ENCODE peak calls at places on chromosomes 2 and 18, in seven cellular contexts. K is H1, V is MM.1S, P is A673, E is fibroblast of lung, W is PC-9, S is GM23338. F is an unnamed sample. For H3K4me1 and H3K36me3, the result is how much of the 10 kb centered on the place peaks cover.

GRCh38 chr18:12254137-12254819 is at the start of gene CIDEA:
- DNase-seq in K (peak), V (no peak), P (peak), E (peak), W (no peak), S (peak), F (peak)

GRCh38 chr2:62112192-62112591 is 83.7 kb upstream of the B3GNT2 start:
- DNase-seq in K (no peak), V (no peak), P (no peak), E (no peak), W (no peak), S (peak), F (peak)

GRCh38 chr2:107235491-107236254 is 349.7 kb upstream of the ST6GAL2 start:
- DNase-seq in K (no peak), V (no peak), P (no peak), E (no peak), W (no peak), S (peak), F (no peak)

GRCh38 chr18:58539659-58540380 is 89.1 kb downstream of the ALPK2 start:
- DNase-seq in K (no peak), V (no peak), P (no peak), E (no peak), W (no peak), S (no peak), F (no peak)

GRCh38 chr2:156649596-156649995 is 213.4 kb downstream of the GPD2 start:
- DNase-seq in K (no peak), V (no peak), P (no peak), E (peak), W (no peak), S (no peak), F (peak)

GRCh38 chr18:25329783-25330182 is 22.2 kb downstream of the ZNF521 start:
- DNase-seq in K (no peak), V (no peak), P (no peak), E (no peak), W (no peak), S (peak), F (no peak)

GRCh38 chr2:70190086-70190412 is 770 bp downstream of the C2orf42 start:
- DNase-seq in K (no peak), V (no peak), P (peak), E (no peak), W (no peak), S (peak), F (peak)

GRCh38 chr2:17830053-17831034 is 14.1 kb downstream of the MSGN1 start:
- DNase-seq in K (peak), V (peak), P (peak), E (peak), W (peak), S (peak), F (peak)

GRCh38 chr18:79826966-79827365 is 29.2 kb downstream of the KCNG2 start:
- DNase-seq in K (peak), V (no peak), P (no peak), E (no peak), W (no peak), S (peak), F (no peak)

GRCh38 chr18:33751613-33752221 is 173.7 kb downstream of the ASXL3 start:
- DNase-seq in K (no peak), V (peak), P (peak), E (peak), W (no peak), S (peak), F (peak)

GRCh38 chr18:4444306-4444705 is 10.8 kb downstream of the DLGAP1 start:
- DNase-seq in K (no peak), V (no peak), P (no peak), E (no peak), W (no peak), S (no peak), F (peak)
- H3K4me1 ChIP-seq in K (under half), V (under half), P (under half), E (under half), W (under half), S (under half), F (under half)

DNA sequence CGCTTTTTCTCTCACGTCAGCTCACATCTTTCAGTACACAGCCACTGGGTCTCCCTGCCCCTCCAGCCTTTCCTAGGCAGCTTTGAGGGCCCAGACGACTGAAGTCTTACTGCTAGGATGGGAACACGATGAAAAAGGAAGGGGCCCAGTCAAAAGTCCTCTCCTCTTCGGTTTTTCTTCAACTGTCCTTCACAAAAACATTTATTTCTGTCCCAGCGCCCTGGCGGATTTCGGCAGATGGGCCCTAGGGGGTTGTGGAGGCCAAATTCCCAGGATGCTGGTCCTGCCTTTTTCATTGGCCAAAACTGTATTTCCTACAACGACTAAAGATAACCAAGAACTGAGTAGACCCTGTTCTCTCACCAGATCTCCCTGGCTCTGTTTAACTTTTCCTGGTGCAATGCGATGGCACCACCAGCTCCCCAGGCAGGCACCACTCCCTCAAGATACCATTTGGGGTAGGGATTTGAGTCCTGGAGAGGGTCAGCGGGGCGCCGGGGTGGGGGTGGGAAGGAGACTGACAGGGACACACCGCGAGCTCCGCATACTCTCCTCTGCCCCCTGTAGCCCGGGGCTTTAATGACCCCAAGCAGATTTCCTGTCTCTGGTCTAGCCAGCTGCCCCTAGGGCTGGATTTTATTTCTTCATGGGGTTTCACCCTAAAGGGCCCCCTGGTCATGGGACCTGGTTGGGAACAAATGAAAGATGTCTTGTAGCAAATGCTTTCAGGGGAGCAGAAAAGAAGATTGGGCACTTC is 7.4 kb downstream of the SIX2 start:
- DNase-seq in K (peak), V (no peak), P (no peak), E (no peak), W (no peak), S (peak), F (no peak)
- TF ChIP-seq EZH2 in K (peak), V (no peak), P (no peak), E (no peak), W (no peak), S (peak), F (no peak)

GRCh38 chr18:36031407-36031806 is 36.0 kb downstream of the RPRD1A start:
- DNase-seq in K (no peak), V (no peak), P (no peak), E (no peak), W (no peak), S (no peak), F (no peak)

GRCh38 chr18:36023336-36023735 is 44.0 kb downstream of the RPRD1A start:
- DNase-seq in K (no peak), V (no peak), P (no peak), E (no peak), W (no peak), S (no peak), F (no peak)

GRCh38 chr18:36025025-36025424 is 42.3 kb downstream of the RPRD1A start:
- DNase-seq in K (no peak), V (no peak), P (no peak), E (peak), W (no peak), S (no peak), F (no peak)

GRCh38 chr18:36031903-36032302 is 35.5 kb downstream of the RPRD1A start:
- DNase-seq in K (no peak), V (no peak), P (no peak), E (no peak), W (no peak), S (no peak), F (no peak)

GRCh38 chr18:36028859-36029258 is 38.5 kb downstream of the RPRD1A start:
- DNase-seq in K (no peak), V (no peak), P (no peak), E (peak), W (no peak), S (no peak), F (no peak)
- H3K36me3 ChIP-seq in K (under half), V (under half), P (under half), E (under half), W (under half), S (under half), F (under half)

DNA sequence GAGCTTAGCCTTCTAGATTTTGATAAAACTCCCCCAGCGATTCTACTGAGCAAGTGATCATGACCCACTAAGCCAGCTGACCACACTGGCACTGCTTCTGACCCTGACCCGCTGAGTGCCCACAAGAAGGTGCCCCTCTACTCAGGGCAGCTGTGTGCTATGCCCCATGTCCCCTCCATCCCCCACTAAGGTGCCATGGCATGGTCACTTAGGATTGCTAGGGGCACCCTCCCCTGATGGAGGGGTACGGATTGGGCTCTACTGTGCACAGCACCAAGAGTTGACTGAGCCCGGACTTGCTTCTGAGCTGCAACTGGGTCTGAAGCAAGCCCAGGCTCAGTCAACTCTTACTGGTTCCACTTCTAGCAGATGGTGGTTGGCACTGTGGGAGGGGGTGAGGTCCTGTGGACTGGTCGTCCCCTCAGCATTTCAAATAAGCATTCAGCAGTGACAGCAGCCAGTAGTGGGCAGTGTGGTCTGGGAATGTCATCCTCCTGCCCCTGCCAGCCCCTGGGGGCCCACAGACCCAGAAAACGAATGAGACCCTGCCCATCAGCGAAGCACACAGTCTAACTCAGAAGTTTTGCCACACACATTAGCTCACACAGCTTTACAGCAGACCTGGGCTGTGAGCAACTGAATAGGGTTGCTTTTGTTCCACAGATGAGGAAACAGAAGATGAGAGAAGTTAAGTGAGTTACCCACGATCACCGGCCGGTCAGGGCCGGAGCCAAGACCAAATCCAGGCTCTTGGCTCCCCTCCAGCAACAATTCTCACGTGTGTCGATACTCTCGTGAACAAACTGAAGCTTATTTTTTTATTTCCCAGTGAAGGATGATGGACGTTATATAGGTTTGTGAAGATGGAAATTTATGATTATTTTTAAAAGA is 52.1 kb upstream of the FOSL2 start:
- DNase-seq in K (no peak), V (no peak), P (no peak), E (no peak), W (no peak), S (no peak), F (no peak)
- H3K4me1 ChIP-seq in K (under half), V (under half), P (under half), E (under half), W (under half), S (under half), F (half or more)

GRCh38 chr2:44936715-44937687 is 4.5 kb upstream of the SIX3 start:
- DNase-seq in K (peak), V (no peak), P (no peak), E (no peak), W (no peak), S (peak), F (no peak)
- TF ChIP-seq EZH2 in K (peak), V (no peak), P (no peak), E (peak), W (no peak), S (peak), F (peak)

DNA sequence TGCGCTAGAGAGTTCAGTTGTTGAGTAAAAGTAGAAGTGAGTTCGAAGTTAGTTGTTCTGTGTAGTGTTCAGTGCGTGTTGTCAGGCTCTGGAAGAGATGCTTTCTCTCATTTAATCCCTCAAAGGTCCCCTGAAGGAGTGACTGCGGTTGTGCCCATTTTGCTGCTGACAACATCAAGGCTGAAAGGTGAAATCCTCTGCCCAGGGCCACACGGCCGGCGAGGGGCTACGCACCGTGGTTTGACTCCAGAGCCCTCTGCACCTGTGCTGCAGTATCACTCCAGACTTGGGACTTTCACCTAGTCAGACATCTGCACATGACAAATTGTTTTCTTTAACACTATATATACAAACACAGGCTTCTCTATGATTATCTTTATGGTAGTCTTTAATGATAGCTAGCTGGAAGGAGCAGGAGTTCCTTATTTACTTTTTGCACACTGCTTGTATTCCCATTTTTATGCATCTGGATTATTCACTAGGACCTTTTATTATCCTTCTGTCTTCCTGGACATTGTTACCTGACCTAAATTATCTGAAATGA is 90.2 kb downstream of the ARMC9 start:
- DNase-seq in K (no peak), V (no peak), P (no peak), E (no peak), W (no peak), S (no peak), F (peak)
- H3K36me3 ChIP-seq in K (under half), V (under half), P (under half), E (under half), W (under half), S (under half), F (under half)

GRCh38 chr2:234292955-234293228 is 204.0 kb downstream of the ARL4C start:
- DNase-seq in K (no peak), V (no peak), P (no peak), E (no peak), W (no peak), S (no peak), F (no peak)
- H3K4me1 ChIP-seq in K (under half), V (half or more), P (under half), E (under half), W (under half), S (under half), F (under half)

GRCh38 chr2:217412299-217412698 is 552.4 kb upstream of the TNP1 start:
- DNase-seq in K (no peak), V (no peak), P (no peak), E (no peak), W (no peak), S (no peak), F (no peak)
- TF ChIP-seq EZH2 in K (no peak), V (no peak), P (no peak), E (no peak), W (no peak), S (no peak), F (no peak)

F was measured in hepatocyte.